ENCODE peak calls at places on chromosomes 3 and 15, in six cellular contexts. L is foreskin fibroblast, V is astrocyte of the spinal cord, S is left ventricle myocardium inferior, F is pancreas, H is IMR-90. O is an unnamed sample.

GRCh38 chr3:171435143-171435542 is 25.1 kb downstream of the TNIK start:
- DNase-seq in V (no peak), F (no peak), H (no peak), S (no peak), L (no peak), O (no peak)

GRCh38 chr3:9139366-9139765 is 110.1 kb downstream of the SRGAP3 start:
- DNase-seq in F (no peak), H (no peak), L (no peak), V (no peak), S (no peak), O (no peak)

GRCh38 chr3:19543212-19543841 is 390.7 kb downstream of the EFHB start:
- DNase-seq in S (no peak), H (no peak), F (no peak), L (no peak), V (no peak), O (no peak)

GRCh38 chr3:10396083-10396482 is 75.2 kb upstream of the SEC13 start:
- DNase-seq in F (no peak), L (no peak), H (no peak), S (no peak), V (no peak), O (no peak)

GRCh38 chr3:46406786-46407611 is at the start of the genes CCR5AS and CCRL2:
- DNase-seq in F (peak), L (peak), V (peak), H (peak), S (peak), O (no peak)

GRCh38 chr3:36991923-36992805 is 767 bp downstream of the EPM2AIP1 start:
- DNase-seq in H (peak), F (no peak), L (peak), V (peak), S (no peak), O (peak)

GRCh38 chr15:35014265-35014664 is 26.2 kb upstream of the ZNF770 start:
- DNase-seq in L (no peak), H (no peak), S (no peak), V (no peak), F (no peak), O (no peak)

GRCh38 chr3:154304936-154305335 is 19.4 kb downstream of the DHX36 start:
- DNase-seq in L (no peak), F (no peak), V (no peak), S (no peak), H (no peak), O (no peak)

GRCh38 chr3:115348951-115349745 is 202.1 kb upstream of the ZBTB20 start:
- DNase-seq in F (no peak), V (no peak), L (no peak), H (no peak), S (no peak), O (no peak)

GRCh38 chr3:4849136-4849535 is 130.1 kb upstream of the BHLHE40 start:
- DNase-seq in S (no peak), F (no peak), V (no peak), L (no peak), H (no peak), O (no peak)

DNA sequence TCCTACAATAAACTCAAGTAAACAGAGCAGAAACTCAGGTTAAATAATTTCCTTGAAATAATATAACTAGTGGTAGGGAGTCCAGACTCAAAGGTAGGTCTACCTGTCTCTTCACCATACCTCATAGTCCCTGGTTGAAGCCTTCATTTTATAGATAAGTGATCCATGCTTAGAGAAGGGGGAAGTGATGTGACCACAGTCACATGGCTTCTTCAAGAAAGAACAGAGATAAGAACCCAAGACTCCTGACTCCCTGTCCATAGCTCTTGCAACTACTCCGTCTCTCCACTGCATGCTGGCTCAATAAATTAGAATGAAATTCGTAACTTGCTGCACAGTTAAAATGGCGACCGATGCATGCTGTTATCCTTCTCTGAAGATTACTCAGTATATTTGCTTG is 11.0 kb upstream of the C15orf61 start:
- DNase-seq in F (no peak), H (no peak), S (no peak), L (no peak), V (no peak), O (no peak)
- H3K4me3 ChIP-seq in F (no peak), H (no peak), S (no peak), L (no peak), V (no peak), O (no peak)

GRCh38 chr3:57757642-57758297 is 1.7 kb downstream of the SLMAP start:
- DNase-seq in S (no peak), V (peak), F (no peak), L (peak), H (peak), O (no peak)

GRCh38 chr3:57753016-57753415 is 3.1 kb upstream of the SLMAP start:
- DNase-seq in H (no peak), S (no peak), V (no peak), F (no peak), L (no peak), O (no peak)

GRCh38 chr3:57756022-57756527 is at the start of gene SLMAP:
- DNase-seq in F (peak), S (peak), H (peak), L (peak), V (peak), O (peak)

GRCh38 chr3:57756528-57757401 is 656 bp downstream of the SLMAP start:
- DNase-seq in L (peak), H (peak), V (peak), F (peak), S (peak), O (no peak)

GRCh38 chr3:57755368-57756021 is 614 bp upstream of the SLMAP start:
- DNase-seq in L (peak), H (peak), S (peak), F (no peak), V (peak), O (peak)
- TF ChIP-seq CTCF in L (no peak), H (no peak), S (no peak), F (no peak), V (no peak), O (peak)

DNA sequence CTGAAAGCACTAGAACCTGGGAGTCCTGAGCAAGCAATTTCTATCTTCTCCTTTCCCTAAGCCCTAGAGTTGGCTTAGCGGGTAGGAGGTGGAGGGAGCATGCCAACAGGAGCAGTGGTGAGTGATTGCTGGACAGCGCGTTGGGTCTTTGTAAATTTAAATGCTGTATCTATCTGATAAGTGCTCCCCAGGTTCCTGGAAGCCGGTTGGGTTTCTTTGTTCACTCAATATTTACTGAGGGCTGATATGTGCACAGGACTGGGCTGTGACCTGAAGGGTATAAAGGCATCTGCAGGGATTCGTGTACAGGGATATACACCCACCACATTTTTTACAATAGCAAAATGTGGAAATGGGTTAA is 2.2 kb downstream of the PDIA5 start:
- DNase-seq in V (no peak), F (peak), L (no peak), S (no peak), H (no peak), O (no peak)
- H3K4me3 ChIP-seq in V (no peak), F (peak), L (peak), S (peak), H (no peak), O (no peak)

DNA sequence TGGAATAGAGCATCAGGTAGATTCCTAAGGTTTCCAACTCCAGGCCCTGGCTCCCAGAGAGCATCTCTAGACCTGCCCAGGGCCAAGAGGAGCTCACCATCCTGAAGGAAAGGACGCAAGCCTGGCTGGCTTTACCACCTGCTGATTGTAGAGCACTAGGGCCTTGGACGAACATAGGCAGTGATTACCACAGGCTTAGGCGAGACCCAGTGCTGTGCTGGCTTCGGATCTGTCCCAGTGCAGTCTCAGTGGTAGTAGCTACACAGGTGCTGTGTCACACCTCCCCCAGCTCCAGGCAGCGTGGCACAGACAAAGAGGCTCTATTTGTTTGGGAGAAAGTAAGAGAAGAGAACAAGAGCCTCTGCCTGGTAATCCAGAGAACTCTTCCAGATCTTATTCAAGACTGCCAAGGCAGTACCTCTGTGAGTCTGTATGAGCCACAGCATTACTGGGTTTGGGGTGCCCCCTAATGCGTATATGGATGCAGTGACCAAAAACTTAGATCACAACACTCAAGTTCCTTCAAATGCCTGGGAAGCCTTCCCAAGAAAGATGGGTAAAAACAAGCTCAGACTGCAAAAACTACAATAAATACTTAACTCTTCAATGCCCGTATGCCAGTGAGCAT is 25.4 kb downstream of the ISG20 start:
- DNase-seq in S (no peak), V (no peak), F (no peak), H (no peak), L (no peak), O (no peak)
- TF ChIP-seq CTCF in S (peak), V (no peak), F (no peak), H (no peak), L (no peak), O (peak)

DNA sequence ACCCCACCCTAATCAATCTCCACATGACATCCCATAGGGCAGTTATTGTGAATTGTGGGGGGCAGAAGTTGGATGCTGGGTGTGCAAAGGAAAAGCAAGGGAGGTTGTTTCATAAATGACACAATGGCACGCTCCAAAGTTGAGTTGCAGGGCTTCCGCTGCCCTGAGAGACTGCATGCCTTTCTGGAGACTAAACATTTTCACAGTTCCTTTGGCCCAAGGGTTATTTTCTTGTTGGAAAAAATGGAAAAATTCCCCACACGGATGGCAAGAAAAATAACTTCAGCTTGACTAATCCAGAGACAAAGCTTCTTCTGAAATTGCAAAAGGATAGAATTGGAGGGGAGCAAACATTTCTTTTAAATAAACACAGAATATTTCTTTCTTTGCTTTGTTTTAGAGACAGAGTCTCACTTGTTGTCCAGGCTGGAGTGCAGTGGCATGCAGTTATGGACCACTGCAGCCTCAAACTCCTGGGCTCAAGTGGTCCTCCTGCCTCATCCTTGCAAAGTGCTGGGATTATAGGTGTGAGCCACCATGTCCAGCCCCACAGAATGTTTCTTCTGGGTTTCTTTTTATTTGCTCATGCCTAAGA is 19.1 kb upstream of the TPM1 start:
- DNase-seq in H (peak), S (no peak), F (no peak), L (peak), V (peak), O (no peak)
- H3K4me3 ChIP-seq in H (no peak), S (no peak), F (no peak), L (no peak), V (no peak), O (no peak)

GRCh38 chr15:87347806-87348515 is 908.6 kb downstream of the NTRK3 start:
- DNase-seq in H (peak), V (no peak), F (no peak), S (no peak), L (no peak), O (no peak)
- TF ChIP-seq CTCF in H (no peak), V (no peak), F (no peak), S (no peak), L (no peak), O (no peak)

GRCh38 chr15:55601374-55601773 is 13.2 kb upstream of the PYGO1 start:
- DNase-seq in S (no peak), L (no peak), V (no peak), H (no peak), F (no peak), O (no peak)

GRCh38 chr15:55606214-55606613 is 18.1 kb upstream of the PYGO1 start:
- DNase-seq in H (no peak), V (no peak), S (no peak), F (no peak), L (no peak), O (no peak)
- H3K4me3 ChIP-seq in H (no peak), V (no peak), S (no peak), F (no peak), L (no peak), O (no peak)